ENCODE peak calls at places on chromosomes 13 and 19, in five cellular contexts. J, H, Y, R and F are unnamed samples.

GRCh38 chr19:46299695-46300094 is 2.9 kb downstream of the HIF3A start:
- DNase-seq in R (no peak), Y (no peak), J (no peak), H (no peak), F (no peak)

GRCh38 chr13:36105726-36106125 is 25.5 kb downstream of the DCLK1 start:
- DNase-seq in Y (no peak), J (no peak), H (no peak), R (no peak), F (no peak)

GRCh38 chr19:3699071-3699740 is 1.1 kb downstream of the PIP5K1C start:
- DNase-seq in H (peak), Y (peak), J (no peak), R (no peak), F (no peak)

GRCh38 chr19:34998777-34999497 is 1.2 kb upstream of the GRAMD1A start:
- DNase-seq in H (no peak), R (no peak), J (no peak), Y (no peak), F (no peak)

GRCh38 chr13:98405107-98405571 is 171.8 kb downstream of the STK24 start:
- DNase-seq in R (no peak), J (no peak), Y (peak), H (no peak), F (no peak)

GRCh38 chr13:108947551-108948030 is 318.2 kb downstream of the MYO16 start:
- DNase-seq in R (no peak), H (peak), J (no peak), Y (no peak), F (no peak)

GRCh38 chr13:48178126-48178525 is 54.9 kb upstream of the ITM2B start:
- DNase-seq in Y (no peak), H (no peak), J (no peak), R (no peak), F (no peak)

GRCh38 chr19:51457351-51458013 is 772 bp downstream of the SIGLEC8 start:
- DNase-seq in J (no peak), H (no peak), R (no peak), Y (no peak), F (no peak)

GRCh38 chr19:10961073-10961762 is 388 bp downstream of the SMARCA4 start:
- DNase-seq in R (no peak), Y (peak), H (peak), J (no peak), F (no peak)

GRCh38 chr19:56594783-56595547 is at the start of gene ZNF71:
- DNase-seq in J (peak), H (peak), R (peak), Y (peak), F (peak)

GRCh38 chr13:46267166-46267565 is 55.4 kb downstream of the LRRC63 start:
- DNase-seq in J (no peak), R (no peak), H (no peak), Y (no peak), F (no peak)

GRCh38 chr19:33769208-33769607 is 27.5 kb upstream of the KCTD15 start:
- DNase-seq in H (no peak), R (no peak), J (no peak), Y (no peak), F (no peak)

GRCh38 chr19:1396768-1397679 is 4.3 kb downstream of the GAMT start:
- DNase-seq in H (no peak), Y (no peak), J (no peak), R (no peak), F (no peak)

GRCh38 chr19:29122185-29122584 is 90.8 kb downstream of the UQCRFS1 start:
- DNase-seq in H (no peak), J (no peak), Y (no peak), R (no peak), F (no peak)

GRCh38 chr13:98802548-98802947 is 50.1 kb upstream of the SLC15A1 start:
- DNase-seq in H (no peak), R (no peak), J (no peak), Y (no peak), F (no peak)

GRCh38 chr13:43573787-43574562 is 212.8 kb downstream of the ENOX1 start:
- DNase-seq in H (no peak), J (no peak), R (no peak), Y (no peak), F (no peak)

GRCh38 chr13:74869846-74870245 is 612.1 kb downstream of the TBC1D4 start:
- DNase-seq in Y (no peak), H (no peak), J (no peak), R (no peak), F (no peak)

GRCh38 chr19:48480151-48480475 is 10.9 kb downstream of the CYTH2 start:
- DNase-seq in R (peak), H (no peak), Y (no peak), J (no peak), F (no peak)

GRCh38 chr19:15508035-15508710 is at the start of gene CYP4F22:
- DNase-seq in J (no peak), R (peak), Y (no peak), H (no peak), F (no peak)

GRCh38 chr13:73492811-73493210 is 434.0 kb downstream of the KLF5 start:
- DNase-seq in R (no peak), Y (no peak), J (no peak), H (no peak), F (no peak)

GRCh38 chr13:97198753-97199152 is 23.4 kb upstream of the MBNL2 start:
- DNase-seq in R (no peak), Y (no peak), H (no peak), J (no peak), F (no peak)

GRCh38 chr19:15328312-15328711 is 4.0 kb downstream of the BRD4 start:
- DNase-seq in J (no peak), H (no peak), R (no peak), Y (no peak), F (no peak)